ENCODE peak calls at places on chromosomes 3 and 15, in six cellular contexts. V is cardiac fibroblast, U is AML-193, Y is GDM1, T is D341Med, M is neuronal stem cell. I is an unnamed sample.

GRCh38 chr3:30073622-30074021 is 532.8 kb upstream of the TGFBR2 start:
- DNase-seq in V (no peak), U (no peak), Y (no peak), T (no peak), M (no peak), I (no peak)

GRCh38 chr3:195208183-195208582 is 62.8 kb downstream of the XXYLT1 start:
- DNase-seq in V (no peak), U (no peak), Y (no peak), T (peak; percentile 11), M (no peak), I (no peak)

GRCh38 chr3:56468184-56469106 is at the start of gene ERC2:
- DNase-seq in V (peak; percentile 18), U (no peak), Y (no peak), T (peak; percentile 91), M (peak; percentile 78), I (peak; percentile 83)

GRCh38 chr3:114213669-114214541 is 23.5 kb downstream of the ZNF80 start:
- DNase-seq in V (peak; percentile 91), U (peak; percentile 66), Y (no peak), T (no peak), M (no peak), I (peak; percentile 77)

GRCh38 chr15:66580643-66581042 is 14.8 kb upstream of the LCTL start:
- DNase-seq in V (peak; percentile 79), U (peak; percentile 1), Y (no peak), T (no peak), M (no peak), I (no peak)

GRCh38 chr3:127953092-127953491 is 38.1 kb downstream of the KBTBD12 start:
- DNase-seq in V (peak; percentile 50), U (no peak), Y (no peak), T (no peak), M (no peak), I (no peak)

GRCh38 chr3:70805044-70805732 is 492.8 kb upstream of the MDFIC2 start:
- DNase-seq in V (peak; percentile 76), U (no peak), Y (no peak), T (no peak), M (no peak), I (no peak)

GRCh38 chr3:172519740-172520139 is 3.5 kb downstream of the TNFSF10 start:
- DNase-seq in V (no peak), U (no peak), Y (no peak), T (no peak), M (no peak), I (no peak)

GRCh38 chr15:73939138-73939537 is 12.9 kb downstream of the LOXL1 start:
- DNase-seq in V (no peak), U (no peak), Y (no peak), T (no peak), M (no peak), I (no peak)

GRCh38 chr3:12049675-12050074 is 45.5 kb downstream of the SYN2 start:
- DNase-seq in V (peak; percentile 35), U (no peak), Y (no peak), T (no peak), M (no peak), I (no peak)

GRCh38 chr3:116198087-116198486 is 247.2 kb downstream of the LSAMP start:
- DNase-seq in V (no peak), U (no peak), Y (no peak), T (no peak), M (no peak), I (no peak)

GRCh38 chr3:58952128-58952917 is 97.5 kb downstream of the CFAP20DC start:
- DNase-seq in V (peak; percentile 45), U (no peak), Y (no peak), T (no peak), M (no peak), I (no peak)

GRCh38 chr3:32467333-32468070 is 35.1 kb downstream of the CMTM6 start:
- DNase-seq in V (peak; percentile 71), U (peak; percentile 64), Y (peak; percentile 66), T (peak; percentile 95), M (peak; percentile 73), I (peak; percentile 94)

GRCh38 chr3:4885322-4885721 is 93.9 kb upstream of the BHLHE40 start:
- DNase-seq in V (peak; percentile 75), U (no peak), Y (no peak), T (no peak), M (no peak), I (no peak)

GRCh38 chr3:16864610-16865313 is 20.0 kb upstream of the PLCL2 start:
- DNase-seq in V (peak; percentile 79), U (no peak), Y (no peak), T (no peak), M (no peak), I (no peak)

GRCh38 chr15:27989838-27990237 is 109.3 kb downstream of the OCA2 start:
- DNase-seq in V (no peak), U (no peak), Y (no peak), T (peak; percentile 22), M (no peak), I (peak; percentile 79)

GRCh38 chr15:89783111-89783860 is 7.2 kb downstream of the MESP2 start:
- DNase-seq in V (peak; percentile 37), U (no peak), Y (no peak), T (peak; percentile 14), M (no peak), I (no peak)

GRCh38 chr3:127975630-127976029 is 60.6 kb downstream of the KBTBD12 start:
- DNase-seq in V (no peak), U (no peak), Y (no peak), T (no peak), M (no peak), I (no peak)

GRCh38 chr3:17052348-17052747 is 167.6 kb downstream of the PLCL2 start:
- DNase-seq in V (no peak), U (no peak), Y (no peak), T (no peak), M (no peak), I (no peak)

GRCh38 chr15:87661952-87662351 is 594.6 kb downstream of the NTRK3 start:
- DNase-seq in V (no peak), U (no peak), Y (no peak), T (no peak), M (no peak), I (no peak)